ENCODE peak calls at places on chromosomes 1 and 21, in four cellular contexts. One of them, this sample, is unnamed.

GRCh38 chr1:212124891-212125582 is 89.5 kb downstream of the DTL start:
- DNase-seq in tibial artery: no peak
- DNase-seq in IMR-90: peak
- DNase-seq in colonic mucosa: peak
- DNase-seq in this sample: no peak

GRCh38 chr1:7940745-7941436 is at the start of gene TNFRSF9:
- DNase-seq in tibial artery: no peak
- DNase-seq in IMR-90: peak
- DNase-seq in colonic mucosa: no peak
- DNase-seq in this sample: peak

GRCh38 chr1:157696966-157697628 is 3.5 kb downstream of the FCRL3 start:
- DNase-seq in tibial artery: no peak
- DNase-seq in IMR-90: no peak
- DNase-seq in colonic mucosa: no peak
- DNase-seq in this sample: no peak

GRCh38 chr1:24501371-24502167 is 1.1 kb upstream of the RCAN3 start:
- DNase-seq in tibial artery: no peak
- DNase-seq in IMR-90: no peak
- DNase-seq in colonic mucosa: peak
- DNase-seq in this sample: no peak

GRCh38 chr1:15704526-15705183 is 20.5 kb downstream of the PLEKHM2 start:
- DNase-seq in tibial artery: no peak
- DNase-seq in IMR-90: no peak
- DNase-seq in colonic mucosa: no peak
- DNase-seq in this sample: no peak

GRCh38 chr1:66525086-66525485 is 8.9 kb upstream of the SGIP1 start:
- DNase-seq in tibial artery: no peak
- DNase-seq in IMR-90: no peak
- DNase-seq in colonic mucosa: no peak
- DNase-seq in this sample: no peak

GRCh38 chr1:207824691-207825090 is 72.8 kb downstream of the CD46 start:
- DNase-seq in tibial artery: peak
- DNase-seq in IMR-90: no peak
- DNase-seq in colonic mucosa: no peak
- DNase-seq in this sample: peak

GRCh38 chr1:92754000-92754787 is 30.7 kb downstream of the EVI5 start:
- DNase-seq in tibial artery: no peak
- DNase-seq in IMR-90: peak
- DNase-seq in colonic mucosa: no peak
- DNase-seq in this sample: peak

GRCh38 chr1:234495231-234495990 is 16.4 kb upstream of the TARBP1 start:
- DNase-seq in tibial artery: no peak
- DNase-seq in IMR-90: peak
- DNase-seq in colonic mucosa: no peak
- DNase-seq in this sample: peak

GRCh38 chr1:72296481-72296880 is 14.1 kb upstream of the NEGR1 start:
- DNase-seq in tibial artery: no peak
- DNase-seq in IMR-90: no peak
- DNase-seq in colonic mucosa: no peak
- DNase-seq in this sample: no peak

GRCh38 chr1:203325004-203325417 is 19.7 kb downstream of the BTG2 start:
- DNase-seq in tibial artery: no peak
- DNase-seq in IMR-90: no peak
- DNase-seq in colonic mucosa: no peak
- DNase-seq in this sample: no peak

GRCh38 chr21:33901421-33902288 is 13.9 kb downstream of the ATP5PO start:
- DNase-seq in tibial artery: peak
- DNase-seq in IMR-90: peak
- DNase-seq in colonic mucosa: no peak
- DNase-seq in this sample: peak

GRCh38 chr1:48654606-48655210 is 122.0 kb downstream of the BEND5 start:
- DNase-seq in tibial artery: no peak
- DNase-seq in IMR-90: no peak
- DNase-seq in colonic mucosa: no peak
- DNase-seq in this sample: no peak

GRCh38 chr21:45930792-45931191 is 50.8 kb upstream of the COL6A1 start:
- DNase-seq in tibial artery: no peak
- DNase-seq in IMR-90: no peak
- DNase-seq in colonic mucosa: no peak
- DNase-seq in this sample: no peak

GRCh38 chr1:230352537-230352936 is 73.6 kb downstream of the PGBD5 start:
- DNase-seq in tibial artery: no peak
- DNase-seq in IMR-90: no peak
- DNase-seq in colonic mucosa: no peak
- DNase-seq in this sample: no peak

GRCh38 chr1:230351983-230352382 is 74.1 kb downstream of the PGBD5 start:
- DNase-seq in tibial artery: no peak
- DNase-seq in IMR-90: no peak
- DNase-seq in colonic mucosa: no peak
- DNase-seq in this sample: no peak

GRCh38 chr1:230348386-230349022 is 77.6 kb downstream of the PGBD5 start:
- DNase-seq in tibial artery: no peak
- DNase-seq in IMR-90: no peak
- DNase-seq in colonic mucosa: no peak
- DNase-seq in this sample: no peak

GRCh38 chr1:230351516-230351915 is 74.6 kb downstream of the PGBD5 start:
- DNase-seq in tibial artery: no peak
- DNase-seq in IMR-90: no peak
- DNase-seq in colonic mucosa: no peak
- DNase-seq in this sample: no peak

GRCh38 chr1:230350208-230350921 is 75.8 kb downstream of the PGBD5 start:
- DNase-seq in tibial artery: no peak
- DNase-seq in IMR-90: peak
- DNase-seq in colonic mucosa: no peak
- DNase-seq in this sample: no peak
- TF ChIP-seq CTCF in tibial artery: no peak
- TF ChIP-seq CTCF in IMR-90: no peak
- TF ChIP-seq CTCF in colonic mucosa: no peak
- TF ChIP-seq CTCF in this sample: no peak

GRCh38 chr1:76867342-76868130 is at the start of gene ST6GALNAC5:
- DNase-seq in tibial artery: no peak
- DNase-seq in IMR-90: peak
- DNase-seq in colonic mucosa: peak
- DNase-seq in this sample: peak
- H3K4me3 ChIP-seq in tibial artery: peak
- H3K4me3 ChIP-seq in IMR-90: peak
- H3K4me3 ChIP-seq in colonic mucosa: peak
- H3K4me3 ChIP-seq in this sample: peak

GRCh38 chr1:229105109-229105508 is 165.8 kb upstream of the RAB4A start:
- DNase-seq in tibial artery: peak
- DNase-seq in IMR-90: no peak
- DNase-seq in colonic mucosa: no peak
- DNase-seq in this sample: no peak

GRCh38 chr1:229101475-229101874 is 169.4 kb upstream of the RAB4A start:
- DNase-seq in tibial artery: no peak
- DNase-seq in IMR-90: no peak
- DNase-seq in colonic mucosa: no peak
- DNase-seq in this sample: no peak

GRCh38 chr1:229104654-229105053 is 166.3 kb upstream of the RAB4A start:
- DNase-seq in tibial artery: no peak
- DNase-seq in IMR-90: no peak
- DNase-seq in colonic mucosa: no peak
- DNase-seq in this sample: no peak

GRCh38 chr1:229101011-229101410 is 169.9 kb upstream of the RAB4A start:
- DNase-seq in tibial artery: no peak
- DNase-seq in IMR-90: no peak
- DNase-seq in colonic mucosa: no peak
- DNase-seq in this sample: no peak

GRCh38 chr1:229102741-229103480 is 168.0 kb upstream of the RAB4A start:
- DNase-seq in tibial artery: no peak
- DNase-seq in IMR-90: no peak
- DNase-seq in colonic mucosa: no peak
- DNase-seq in this sample: peak
- TF ChIP-seq CTCF in tibial artery: no peak
- TF ChIP-seq CTCF in IMR-90: no peak
- TF ChIP-seq CTCF in colonic mucosa: no peak
- TF ChIP-seq CTCF in this sample: peak

GRCh38 chr21:22965455-22966125 is 1967.4 kb downstream of the NCAM2 start:
- DNase-seq in tibial artery: no peak
- DNase-seq in IMR-90: no peak
- DNase-seq in colonic mucosa: no peak
- DNase-seq in this sample: no peak

DNA sequence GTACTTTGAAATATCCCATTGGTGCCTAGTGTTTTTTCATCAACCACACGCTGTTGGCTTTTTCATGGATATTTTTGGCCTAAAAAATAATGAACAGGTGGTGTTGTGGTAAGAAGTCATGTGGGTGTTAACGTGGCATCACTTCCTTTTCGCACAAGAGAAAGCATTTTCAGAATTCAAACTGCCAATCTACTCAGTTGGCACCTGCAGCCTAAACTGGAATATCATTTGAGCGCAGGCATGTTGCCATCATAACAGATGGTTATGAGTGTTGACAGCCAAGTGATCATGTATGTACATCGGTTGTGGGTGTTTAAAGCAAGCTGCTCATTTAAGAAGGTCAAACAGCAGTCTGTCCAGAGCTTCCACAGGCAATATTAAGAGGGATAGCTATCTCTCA is 1963.0 kb downstream of the NCAM2 start:
- DNase-seq in tibial artery: no peak
- DNase-seq in IMR-90: no peak
- DNase-seq in colonic mucosa: no peak
- DNase-seq in this sample: no peak
- H3K4me3 ChIP-seq in tibial artery: no peak
- H3K4me3 ChIP-seq in IMR-90: no peak
- H3K4me3 ChIP-seq in colonic mucosa: no peak
- H3K4me3 ChIP-seq in this sample: no peak

DNA sequence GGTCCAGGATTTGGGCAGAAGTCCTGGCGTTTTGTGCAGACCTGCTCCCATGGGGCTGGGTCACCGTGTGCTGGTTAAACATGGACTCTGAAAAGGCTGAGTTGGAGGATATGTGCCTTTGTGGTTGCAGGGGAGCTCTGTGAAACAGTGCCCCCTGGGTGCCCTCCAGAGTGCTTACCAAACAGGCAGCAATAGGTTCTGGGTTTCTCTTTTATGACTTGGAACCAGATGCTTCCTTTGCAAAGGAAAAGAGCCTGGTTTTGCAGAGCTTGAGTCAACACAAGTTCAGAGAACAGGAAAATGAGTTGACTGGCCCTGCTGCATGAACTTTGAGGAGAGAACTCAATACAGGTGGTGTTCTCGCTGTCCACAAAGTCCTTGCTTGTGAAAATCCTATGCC is 288.9 kb downstream of the TM2D1 start:
- DNase-seq in tibial artery: no peak
- DNase-seq in IMR-90: no peak
- DNase-seq in colonic mucosa: no peak
- DNase-seq in this sample: no peak
- TF ChIP-seq CTCF in tibial artery: no peak
- TF ChIP-seq CTCF in IMR-90: no peak
- TF ChIP-seq CTCF in colonic mucosa: no peak
- TF ChIP-seq CTCF in this sample: peak

GRCh38 chr1:223031690-223032601 is 111.1 kb downstream of the TLR5 start:
- DNase-seq in tibial artery: peak
- DNase-seq in IMR-90: no peak
- DNase-seq in colonic mucosa: peak
- DNase-seq in this sample: peak
- H3K4me3 ChIP-seq in tibial artery: no peak
- H3K4me3 ChIP-seq in IMR-90: no peak
- H3K4me3 ChIP-seq in colonic mucosa: no peak
- H3K4me3 ChIP-seq in this sample: no peak

DNA sequence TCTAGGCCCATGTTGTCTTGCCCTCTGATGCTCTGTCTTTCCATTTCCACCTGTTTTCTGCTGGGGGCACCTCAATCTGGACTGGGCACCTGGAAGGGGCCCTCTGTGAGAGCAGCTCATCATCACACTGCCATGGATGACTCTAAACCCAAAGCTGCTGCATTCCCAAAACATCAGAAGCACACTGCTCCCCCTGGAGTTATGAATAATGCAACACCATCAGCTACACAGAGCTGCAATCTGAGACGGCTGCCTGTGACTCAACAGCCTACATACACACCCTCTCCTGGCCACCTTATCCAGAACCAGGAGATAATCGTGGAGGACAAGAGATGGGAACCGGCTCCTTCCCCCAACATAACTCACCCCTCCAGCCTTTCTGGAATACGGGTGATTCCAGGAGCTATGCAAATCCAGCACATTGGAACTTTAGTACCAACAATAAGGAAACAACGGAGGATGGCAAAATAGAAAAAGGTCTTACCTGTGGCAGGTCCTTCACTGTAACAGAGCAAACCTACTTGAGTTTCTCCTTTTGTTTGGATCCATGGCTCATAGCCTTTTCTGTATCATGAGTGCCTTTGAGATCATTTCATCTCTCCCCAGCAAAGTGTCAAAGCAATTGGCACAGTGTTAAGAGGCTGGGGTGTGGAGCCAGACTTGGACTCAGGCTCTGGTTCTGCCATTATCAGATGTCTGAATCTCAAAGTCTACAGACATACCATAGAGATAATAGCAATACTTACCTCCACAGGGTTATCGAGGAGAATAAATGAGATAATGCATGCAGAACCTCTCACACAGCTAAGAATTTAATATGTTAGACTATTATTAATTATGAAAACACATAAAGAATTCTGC is 29.3 kb downstream of the AK2 start:
- DNase-seq in tibial artery: peak
- DNase-seq in IMR-90: peak
- DNase-seq in colonic mucosa: no peak
- DNase-seq in this sample: peak
- TF ChIP-seq CTCF in tibial artery: peak
- TF ChIP-seq CTCF in IMR-90: peak
- TF ChIP-seq CTCF in colonic mucosa: no peak
- TF ChIP-seq CTCF in this sample: peak

This sample was measured in fibroblast of pulmonary artery.